ENCODE peak calls at places on chromosomes 5 and 9, in nine cellular contexts. T, X, V, F, A, Q, W, N and H are unnamed samples.

GRCh38 chr5:132506094-132506692 is 15.6 kb upstream of the IRF1 start:
- DNase-seq in V (peak), A (no peak), F (peak), N (peak), X (peak), W (peak), Q (peak), T (peak), H (peak)

GRCh38 chr9:130433168-130433946 is 11.4 kb upstream of the ASS1 start:
- DNase-seq in W (peak), N (peak), Q (peak), A (peak), F (peak), T (no peak), X (peak), V (peak), H (peak)

GRCh38 chr5:172421020-172421419 is 33.3 kb downstream of the SH3PXD2B start:
- DNase-seq in T (no peak), A (no peak), N (no peak), Q (no peak), V (peak), X (no peak), W (no peak), F (peak), H (no peak)

GRCh38 chr5:95923918-95924559 is 37.6 kb downstream of the ELL2 start:
- DNase-seq in F (no peak), Q (no peak), T (no peak), N (peak), V (no peak), X (no peak), W (no peak), A (no peak), H (no peak)

GRCh38 chr9:110623462-110624025 is 44.0 kb upstream of the SVEP1 start:
- DNase-seq in X (peak), T (no peak), W (peak), Q (peak), F (peak), V (peak), A (no peak), N (peak), H (peak)

GRCh38 chr5:6812800-6813731 is 99.8 kb downstream of the TENT4A start:
- DNase-seq in Q (peak), A (no peak), T (no peak), V (no peak), W (no peak), X (no peak), F (no peak), N (no peak), H (peak)

GRCh38 chr5:32245742-32246141 is 67.0 kb downstream of the MTMR12 start:
- DNase-seq in A (no peak), W (no peak), Q (no peak), V (no peak), T (no peak), N (no peak), X (no peak), F (no peak), H (no peak)

GRCh38 chr5:107954254-107954653 is 283.5 kb upstream of the EFNA5 start:
- DNase-seq in A (no peak), F (no peak), N (no peak), Q (peak), X (no peak), W (no peak), T (no peak), V (no peak), H (no peak)

GRCh38 chr9:80326105-80326504 is 754.3 kb downstream of the TLE4 start:
- DNase-seq in Q (no peak), W (no peak), N (no peak), T (no peak), X (no peak), F (no peak), V (no peak), A (no peak), H (no peak)

GRCh38 chr5:132414634-132415377 is 45.3 kb downstream of the SLC22A5 start:
- DNase-seq in Q (peak), N (peak), W (peak), A (no peak), T (no peak), F (peak), V (peak), X (peak), H (peak)

GRCh38 chr9:582775-583174 is 258.7 kb upstream of the DMRT1 start:
- DNase-seq in X (no peak), T (no peak), W (no peak), V (no peak), N (no peak), Q (no peak), F (no peak), A (no peak), H (no peak)

GRCh38 chr9:113558632-113559502 is 95.3 kb downstream of the RGS3 start:
- DNase-seq in W (no peak), N (no peak), V (no peak), T (no peak), A (no peak), X (peak), Q (peak), F (no peak), H (peak)

GRCh38 chr5:65790371-65791163 is 68.6 kb downstream of the NLN start:
- DNase-seq in Q (no peak), A (no peak), X (no peak), W (no peak), T (no peak), V (no peak), F (no peak), N (no peak), H (no peak)